ENCODE peak calls at places on chromosomes 4 and X, in nine cellular contexts. M, Q, C, K, A, P, T, Z and I are unnamed samples.

GRCh38 chr4:122710434-122711308 is 21.8 kb upstream of the BBS12 start:
- DNase-seq in M (no peak), C (no peak), Q (no peak), P (no peak), Z (no peak), K (no peak), A (no peak), T (no peak), I (no peak)

GRCh38 chr4:139619644-139620043 is 46.0 kb upstream of the MGST2 start:
- DNase-seq in K (peak; percentile 25), M (no peak), Z (no peak), A (peak; percentile 45), T (no peak), C (peak; percentile 54), Q (no peak), P (no peak), I (no peak)

GRCh38 chr4:8176547-8177399 is 18.2 kb upstream of the ABLIM2 start:
- DNase-seq in Q (peak; percentile 50), M (peak; percentile 23), P (no peak), Z (peak; percentile 57), A (peak; percentile 73), C (peak; percentile 44), K (peak; percentile 79), T (no peak), I (no peak)

GRCh38 chr4:3514806-3515421 is 17.3 kb downstream of the LRPAP1 start:
- DNase-seq in C (no peak), K (no peak), Z (peak; percentile 62), Q (no peak), P (no peak), M (no peak), T (no peak), A (no peak), I (no peak)

GRCh38 chr4:7370038-7370437 is 64.7 kb downstream of the PSAPL1 start:
- DNase-seq in M (no peak), A (no peak), C (no peak), Q (no peak), Z (peak; percentile 40), K (no peak), T (no peak), P (no peak), I (no peak)

GRCh38 chr4:1416948-1417260 is 10.7 kb upstream of the NKX1-1 start:
- DNase-seq in Z (peak; percentile 70), A (no peak), M (no peak), P (no peak), Q (no peak), K (no peak), C (no peak), T (no peak), I (no peak)

GRCh38 chr4:7172946-7173345 is 19.4 kb upstream of the SORCS2 start:
- DNase-seq in A (no peak), M (no peak), T (no peak), K (no peak), P (no peak), Q (no peak), Z (no peak), C (no peak), I (no peak)

GRCh38 chr4:123547167-123547817 is 150.7 kb downstream of the SPRY1 start:
- DNase-seq in P (no peak), T (no peak), A (no peak), K (no peak), Z (no peak), M (no peak), C (no peak), Q (no peak), I (no peak)

GRCh38 chr4:153676491-153676890 is 7.6 kb upstream of the TLR2 start:
- DNase-seq in Q (peak; percentile 39), T (no peak), P (no peak), C (no peak), Z (no peak), A (no peak), M (no peak), K (no peak), I (no peak)

GRCh38 chr4:40238700-40239548 is 42.1 kb downstream of the RHOH start:
- DNase-seq in K (no peak), C (no peak), P (no peak), M (peak; percentile 32), T (peak; percentile 46), A (no peak), Q (no peak), Z (no peak), I (no peak)

GRCh38 chr4:185467991-185468390 is 3.5 kb downstream of the CCDC110 start:
- DNase-seq in C (no peak), Q (no peak), P (no peak), T (no peak), Z (no peak), M (no peak), A (no peak), K (no peak), I (no peak)

GRCh38 chr4:83548151-83548905 is 12.4 kb downstream of the GPAT3 start:
- DNase-seq in M (no peak), Q (peak; percentile 95), C (peak; percentile 85), T (peak; percentile 32), K (peak; percentile 35), P (no peak), Z (no peak), A (peak; percentile 89), I (peak; percentile 83)

GRCh38 chr4:139833131-139833930 is 167.7 kb downstream of the MGST2 start:
- DNase-seq in Q (no peak), T (no peak), K (no peak), A (no peak), M (no peak), P (no peak), C (no peak), Z (no peak), I (no peak)

GRCh38 chr4:74018771-74019170 is 19.7 kb downstream of the CXCL3 start:
- DNase-seq in C (peak; percentile 87), P (no peak), Z (no peak), Q (no peak), A (no peak), M (no peak), K (no peak), T (no peak), I (no peak)

GRCh38 chrX:19514791-19515614 is at the start of gene MAP3K15:
- DNase-seq in Q (no peak), M (peak; percentile 7), T (no peak), A (peak; percentile 6), K (peak; percentile 62), Z (no peak), P (no peak), C (peak; percentile 11), I (no peak)

GRCh38 chrX:102985182-102985581 is 48.1 kb downstream of the RAB40AL start:
- DNase-seq in K (no peak), C (peak; percentile 97), Q (no peak), A (no peak), T (no peak), M (no peak), P (no peak), Z (no peak), I (no peak)

GRCh38 chrX:154298312-154298711 is 2.7 kb downstream of the TKTL1 start:
- DNase-seq in P (no peak), Q (no peak), M (no peak), Z (no peak), K (no peak), A (no peak), C (no peak), T (no peak), I (no peak)

GRCh38 chr4:67674098-67674497 is 26.9 kb downstream of the UBA6 start:
- DNase-seq in Z (no peak), M (no peak), K (no peak), Q (no peak), C (no peak), T (no peak), P (no peak), A (peak; percentile 11), I (no peak)

GRCh38 chrX:42515939-42516338 is 262.0 kb downstream of the PPP1R2C start:
- DNase-seq in T (no peak), A (no peak), K (no peak), M (no peak), C (no peak), P (no peak), Q (no peak), Z (no peak), I (no peak)

GRCh38 chrX:48754124-48754667 is 7.4 kb upstream of the GLOD5 start:
- DNase-seq in M (no peak), A (no peak), Q (no peak), P (no peak), K (no peak), Z (no peak), C (no peak), T (no peak), I (no peak)

GRCh38 chr4:95013236-95013635 is 255.5 kb downstream of the BMPR1B start:
- DNase-seq in A (no peak), K (no peak), Q (no peak), P (no peak), M (no peak), T (no peak), C (no peak), Z (no peak), I (no peak)

GRCh38 chrX:22081475-22082092 is 49.5 kb downstream of the PHEX start:
- DNase-seq in Z (no peak), M (peak; percentile 28), Q (peak; percentile 30), P (no peak), A (peak; percentile 48), T (peak; percentile 21), K (no peak), C (peak; percentile 5), I (no peak)

GRCh38 chr4:170741856-170742255 is 652.1 kb upstream of the AADAT start:
- DNase-seq in K (no peak), T (no peak), Z (no peak), P (no peak), A (no peak), M (no peak), Q (peak; percentile 46), C (no peak), I (no peak)

GRCh38 chrX:107766470-107767140 is 9.0 kb downstream of the TSC22D3 start:
- DNase-seq in T (no peak), C (no peak), P (peak; percentile 89), M (no peak), Q (peak; percentile 60), A (peak; percentile 38), Z (no peak), K (no peak), I (no peak)

GRCh38 chrX:40012039-40012799 is 85.5 kb downstream of the BCOR start:
- DNase-seq in Q (no peak), K (peak; percentile 45), C (no peak), M (no peak), Z (no peak), P (no peak), A (peak; percentile 90), T (no peak), I (no peak)

GRCh38 chrX:25523574-25523973 is 507.8 kb upstream of the ARX start:
- DNase-seq in M (no peak), P (no peak), T (no peak), Q (no peak), K (peak; percentile 5), A (no peak), C (no peak), Z (peak; percentile 73), I (no peak)

GRCh38 chr4:110483516-110483915 is 7.6 kb downstream of the ENPEP start:
- DNase-seq in P (no peak), Q (peak; percentile 62), T (no peak), M (no peak), A (no peak), Z (no peak), C (no peak), K (no peak), I (no peak)

GRCh38 chr4:41448935-41449334 is 89.0 kb upstream of the LIMCH1 start:
- DNase-seq in K (no peak), C (no peak), A (peak; percentile 84), Q (no peak), Z (no peak), P (no peak), M (no peak), T (no peak), I (no peak)